ENCODE peak calls at places on chromosomes 2 and 18, in nine cellular contexts. One of them, this sample, is unnamed.

GRCh38 chr2:24083567-24084385 is 858 bp downstream of the TP53I3 start:
- DNase-seq in NAMALWA: peak
- DNase-seq in Calu3: peak
- DNase-seq in HCT116: peak
- DNase-seq in ELF-1: peak
- DNase-seq in glomerular endothelial cell: no peak
- DNase-seq in AG10803: peak
- DNase-seq in omental fat pad: no peak
- DNase-seq in GM23248: peak
- DNase-seq in this sample: peak

GRCh38 chr18:22701326-22701725 is 231.8 kb upstream of the RBBP8 start:
- DNase-seq in NAMALWA: no peak
- DNase-seq in Calu3: no peak
- DNase-seq in HCT116: no peak
- DNase-seq in ELF-1: no peak
- DNase-seq in glomerular endothelial cell: no peak
- DNase-seq in AG10803: no peak
- DNase-seq in omental fat pad: no peak
- DNase-seq in GM23248: no peak
- DNase-seq in this sample: no peak

GRCh38 chr2:33552758-33553461 is 46.2 kb downstream of the FAM98A start:
- DNase-seq in NAMALWA: no peak
- DNase-seq in Calu3: no peak
- DNase-seq in HCT116: no peak
- DNase-seq in ELF-1: no peak
- DNase-seq in glomerular endothelial cell: no peak
- DNase-seq in AG10803: peak
- DNase-seq in omental fat pad: no peak
- DNase-seq in GM23248: peak
- DNase-seq in this sample: no peak

GRCh38 chr2:219386532-219387280 is 1.0 kb downstream of the DNPEP start:
- DNase-seq in NAMALWA: no peak
- DNase-seq in Calu3: no peak
- DNase-seq in HCT116: no peak
- DNase-seq in ELF-1: no peak
- DNase-seq in glomerular endothelial cell: no peak
- DNase-seq in AG10803: no peak
- DNase-seq in omental fat pad: no peak
- DNase-seq in GM23248: peak
- DNase-seq in this sample: no peak

GRCh38 chr2:100924122-100924519 is 78.0 kb upstream of the RPL31 start:
- DNase-seq in NAMALWA: no peak
- DNase-seq in Calu3: no peak
- DNase-seq in HCT116: no peak
- DNase-seq in ELF-1: no peak
- DNase-seq in glomerular endothelial cell: no peak
- DNase-seq in AG10803: no peak
- DNase-seq in omental fat pad: no peak
- DNase-seq in GM23248: peak
- DNase-seq in this sample: no peak

GRCh38 chr2:202681688-202682205 is 47.0 kb downstream of the FAM117B start:
- DNase-seq in NAMALWA: no peak
- DNase-seq in Calu3: no peak
- DNase-seq in HCT116: no peak
- DNase-seq in ELF-1: no peak
- DNase-seq in glomerular endothelial cell: no peak
- DNase-seq in AG10803: no peak
- DNase-seq in omental fat pad: no peak
- DNase-seq in GM23248: no peak
- DNase-seq in this sample: no peak

GRCh38 chr2:108278631-108279030 is 10.1 kb upstream of the SULT1C2 start:
- DNase-seq in NAMALWA: no peak
- DNase-seq in Calu3: no peak
- DNase-seq in HCT116: no peak
- DNase-seq in ELF-1: no peak
- DNase-seq in glomerular endothelial cell: no peak
- DNase-seq in AG10803: peak
- DNase-seq in omental fat pad: no peak
- DNase-seq in GM23248: no peak
- DNase-seq in this sample: no peak

GRCh38 chr18:8701546-8702118 is 3.7 kb upstream of the MTCL1 start:
- DNase-seq in NAMALWA: no peak
- DNase-seq in Calu3: peak
- DNase-seq in HCT116: no peak
- DNase-seq in ELF-1: no peak
- DNase-seq in glomerular endothelial cell: no peak
- DNase-seq in AG10803: peak
- DNase-seq in omental fat pad: no peak
- DNase-seq in GM23248: peak
- DNase-seq in this sample: no peak

GRCh38 chr2:237968048-237968862 is 1.4 kb downstream of the UBE2F start:
- DNase-seq in NAMALWA: peak
- DNase-seq in Calu3: no peak
- DNase-seq in HCT116: no peak
- DNase-seq in ELF-1: peak
- DNase-seq in glomerular endothelial cell: no peak
- DNase-seq in AG10803: peak
- DNase-seq in omental fat pad: no peak
- DNase-seq in GM23248: peak
- DNase-seq in this sample: no peak

GRCh38 chr2:94982156-94982555 is 43.4 kb upstream of the MAL start:
- DNase-seq in NAMALWA: no peak
- DNase-seq in Calu3: no peak
- DNase-seq in HCT116: no peak
- DNase-seq in ELF-1: no peak
- DNase-seq in glomerular endothelial cell: no peak
- DNase-seq in AG10803: no peak
- DNase-seq in omental fat pad: no peak
- DNase-seq in GM23248: no peak
- DNase-seq in this sample: no peak

GRCh38 chr2:180571559-180571958 is 408.8 kb upstream of the UBE2E3 start:
- DNase-seq in NAMALWA: no peak
- DNase-seq in Calu3: no peak
- DNase-seq in HCT116: no peak
- DNase-seq in ELF-1: no peak
- DNase-seq in glomerular endothelial cell: no peak
- DNase-seq in AG10803: peak
- DNase-seq in omental fat pad: no peak
- DNase-seq in GM23248: peak
- DNase-seq in this sample: no peak

GRCh38 chr2:231642631-231643493 is 50.2 kb downstream of the TEX44 start:
- DNase-seq in NAMALWA: peak
- DNase-seq in Calu3: peak
- DNase-seq in HCT116: peak
- DNase-seq in ELF-1: peak
- DNase-seq in glomerular endothelial cell: no peak
- DNase-seq in AG10803: peak
- DNase-seq in omental fat pad: peak
- DNase-seq in GM23248: peak
- DNase-seq in this sample: peak

GRCh38 chr2:212097001-212097400 is 441.6 kb downstream of the ERBB4 start:
- DNase-seq in NAMALWA: no peak
- DNase-seq in Calu3: no peak
- DNase-seq in HCT116: no peak
- DNase-seq in ELF-1: no peak
- DNase-seq in glomerular endothelial cell: no peak
- DNase-seq in AG10803: no peak
- DNase-seq in omental fat pad: no peak
- DNase-seq in GM23248: no peak
- DNase-seq in this sample: no peak

GRCh38 chr18:37265382-37265781 is 300.2 kb downstream of the CELF4 start:
- DNase-seq in NAMALWA: no peak
- DNase-seq in Calu3: no peak
- DNase-seq in HCT116: no peak
- DNase-seq in ELF-1: no peak
- DNase-seq in glomerular endothelial cell: no peak
- DNase-seq in AG10803: no peak
- DNase-seq in omental fat pad: no peak
- DNase-seq in GM23248: no peak
- DNase-seq in this sample: no peak

GRCh38 chr2:42573256-42573655 is 4.8 kb downstream of the MTA3 start:
- DNase-seq in NAMALWA: no peak
- DNase-seq in Calu3: no peak
- DNase-seq in HCT116: no peak
- DNase-seq in ELF-1: no peak
- DNase-seq in glomerular endothelial cell: no peak
- DNase-seq in AG10803: no peak
- DNase-seq in omental fat pad: no peak
- DNase-seq in GM23248: no peak
- DNase-seq in this sample: no peak

GRCh38 chr18:50397023-50397422 is 22.2 kb downstream of the SKA1 start:
- DNase-seq in NAMALWA: no peak
- DNase-seq in Calu3: no peak
- DNase-seq in HCT116: no peak
- DNase-seq in ELF-1: peak
- DNase-seq in glomerular endothelial cell: no peak
- DNase-seq in AG10803: peak
- DNase-seq in omental fat pad: no peak
- DNase-seq in GM23248: no peak
- DNase-seq in this sample: no peak

GRCh38 chr2:133791191-133791590 is 222.9 kb upstream of the NCKAP5 start:
- DNase-seq in NAMALWA: no peak
- DNase-seq in Calu3: no peak
- DNase-seq in HCT116: no peak
- DNase-seq in ELF-1: no peak
- DNase-seq in glomerular endothelial cell: no peak
- DNase-seq in AG10803: peak
- DNase-seq in omental fat pad: no peak
- DNase-seq in GM23248: peak
- DNase-seq in this sample: no peak

This sample was measured in pancreas.